ENCODE peak calls at places on chromosomes 4 and X, in six cellular contexts. M is esophagus muscularis mucosa, U is ovary, G is transverse colon, T is tibial nerve, R is H1. I is an unnamed sample.
A peak's percentile ranks its signal among the peaks of the same experiment; 100 is the strongest.

GRCh38 chrX:46713672-46714487 is 45.0 kb downstream of the SLC9A7 start:
- DNase-seq in M (no peak), U (no peak), G (no peak), T (no peak), R (no peak), I (no peak)

GRCh38 chrX:56764975-56765791 is 36.1 kb downstream of the NBDY start:
- DNase-seq in M (peak; percentile 14), U (no peak), G (peak; percentile 8), T (no peak), R (no peak), I (no peak)

GRCh38 chrX:137574102-137574783 is 8.3 kb downstream of the ZIC3 start:
- DNase-seq in M (no peak), U (no peak), G (no peak), T (no peak), R (no peak), I (no peak)

GRCh38 chr4:150773032-150773431 is 191.1 kb downstream of the MAB21L2 start:
- DNase-seq in M (no peak), U (no peak), G (no peak), T (no peak), R (no peak), I (no peak)

GRCh38 chr4:5376015-5376414 is 324.7 kb downstream of the STK32B start:
- DNase-seq in M (no peak), U (no peak), G (no peak), T (no peak), R (no peak), I (no peak)

GRCh38 chr4:90495936-90496335 is 368.7 kb downstream of the CCSER1 start:
- DNase-seq in M (no peak), U (no peak), G (no peak), T (no peak), R (no peak), I (no peak)

GRCh38 chrX:152652467-152652866 is 14.8 kb downstream of the GABRQ start:
- DNase-seq in M (no peak), U (no peak), G (no peak), T (no peak), R (no peak), I (no peak)

GRCh38 chr4:13162886-13163285 is 321.3 kb downstream of the RAB28 start:
- DNase-seq in M (no peak), U (no peak), G (no peak), T (no peak), R (no peak), I (no peak)

GRCh38 chrX:36898301-36898700 is 109.9 kb upstream of the FAM47C start:
- DNase-seq in M (no peak), U (no peak), G (no peak), T (no peak), R (no peak), I (no peak)

GRCh38 chrX:49915352-49916222 is 6.8 kb upstream of the CLCN5 start:
- DNase-seq in M (no peak), U (no peak), G (peak; percentile 33), T (no peak), R (no peak), I (no peak)

GRCh38 chr4:56821394-56822263 is at the start of gene SPINK2:
- DNase-seq in M (no peak), U (no peak), G (peak; percentile 63), T (no peak), R (peak; percentile 56), I (peak; percentile 58)

GRCh38 chr4:52789774-52790173 is 38.5 kb upstream of the ERVMER34-1 start:
- DNase-seq in M (no peak), U (no peak), G (no peak), T (no peak), R (no peak), I (no peak)

GRCh38 chr4:82428969-82429727 is 1.1 kb downstream of the HNRNPDL start:
- DNase-seq in M (peak; percentile 96), U (peak; percentile 92), G (peak; percentile 95), T (peak; percentile 87), R (peak; percentile 76), I (peak; percentile 100)

GRCh38 chr4:1466034-1466960 is 60.1 kb upstream of the NKX1-1 start:
- DNase-seq in M (no peak), U (no peak), G (no peak), T (no peak), R (no peak), I (no peak)

GRCh38 chr4:95268819-95269565 is 279.8 kb downstream of the UNC5C start:
- DNase-seq in M (no peak), U (no peak), G (no peak), T (no peak), R (no peak), I (no peak)

GRCh38 chr4:185992585-185992984 is 76.4 kb upstream of the TLR3 start:
- DNase-seq in M (no peak), U (no peak), G (no peak), T (no peak), R (no peak), I (no peak)

GRCh38 chrX:72304877-72305276 is 837 bp downstream of the CITED1 start:
- DNase-seq in M (no peak), U (no peak), G (no peak), T (no peak), R (no peak), I (no peak)
- H3K4me3 ChIP-seq in M (peak overlapping the region; percentile 61), U (peak overlapping the region; percentile 26), G (no peak overlapping the region), T (peak overlapping the region; percentile 32), R (peak overlapping the region; percentile 61), I (peak overlapping the region; percentile 55)

GRCh38 chr4:113548303-113548702 is 213.2 kb downstream of the CAMK2D start:
- DNase-seq in M (no peak), U (no peak), G (no peak), T (no peak), R (no peak), I (no peak)

GRCh38 chr4:113541933-113542332 is 219.6 kb downstream of the CAMK2D start:
- DNase-seq in M (no peak), U (no peak), G (no peak), T (no peak), R (no peak), I (no peak)

GRCh38 chr4:113553082-113553481 is 208.5 kb downstream of the CAMK2D start:
- DNase-seq in M (no peak), U (no peak), G (no peak), T (no peak), R (no peak), I (no peak)

GRCh38 chr4:113550510-113550909 is 211.0 kb downstream of the CAMK2D start:
- DNase-seq in M (no peak), U (no peak), G (no peak), T (no peak), R (no peak), I (no peak)

DNA sequence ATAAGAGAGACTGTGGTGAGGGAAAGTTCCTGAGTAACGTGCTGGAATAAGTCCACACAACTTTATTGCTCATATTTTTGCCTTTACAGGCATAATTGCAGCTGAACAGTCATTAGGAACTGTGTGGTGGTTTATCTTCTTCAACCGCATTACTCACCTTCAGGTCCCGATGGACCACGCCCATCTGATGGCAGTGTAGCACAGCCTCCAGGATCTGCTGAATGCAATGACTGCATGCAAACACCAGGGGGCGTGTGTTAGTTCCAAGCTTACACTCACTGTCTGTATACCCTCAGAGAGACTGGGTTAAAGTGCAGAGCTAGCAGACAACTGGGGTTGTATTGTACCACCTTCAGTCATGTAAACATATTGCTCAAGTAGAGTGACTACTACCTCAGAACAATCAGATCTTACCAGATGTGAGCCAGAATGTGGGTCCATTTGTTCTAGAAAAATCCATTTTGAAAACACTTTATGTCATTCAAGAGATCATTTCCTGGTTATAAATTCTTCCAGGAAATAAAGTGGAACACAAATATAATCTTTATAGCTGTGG is 214.0 kb downstream of the CAMK2D start:
- DNase-seq in M (peak; percentile 95), U (peak; percentile 68), G (peak; percentile 95), T (peak; percentile 76), R (peak; percentile 75), I (no peak)
- TF ChIP-seq EP300 in M (no peak), U (no peak), G (no peak), T (peak; percentile 88), R (no peak), I (peak; percentile 31)

GRCh38 chrX:2781226-2781571 is 29.4 kb downstream of the XG start:
- DNase-seq in M (no peak), U (no peak), G (no peak), T (no peak), R (no peak), I (no peak)

GRCh38 chrX:2781698-2782097 is 29.9 kb downstream of the XG start:
- DNase-seq in M (no peak), U (no peak), G (no peak), T (no peak), R (no peak), I (no peak)

GRCh38 chrX:2784026-2784425 is 32.2 kb downstream of the XG start:
- DNase-seq in M (no peak), U (no peak), G (no peak), T (no peak), R (no peak), I (no peak)

GRCh38 chrX:2782171-2782570 is 30.3 kb downstream of the XG start:
- DNase-seq in M (no peak), U (no peak), G (no peak), T (no peak), R (no peak), I (no peak)

GRCh38 chrX:2782778-2783177 is 30.9 kb downstream of the XG start:
- DNase-seq in M (no peak), U (no peak), G (no peak), T (no peak), R (no peak), I (no peak)
- H3K27ac ChIP-seq in M (no peak overlapping the region), U (no peak overlapping the region), G (no peak overlapping the region), T (no peak overlapping the region), R (no peak overlapping the region), I (no peak overlapping the region)

GRCh38 chr4:143699331-143700059 is 980 bp downstream of the FREM3 start:
- DNase-seq in M (no peak), U (no peak), G (no peak), T (no peak), R (no peak), I (no peak)

GRCh38 chr4:143692241-143692640 is 8.2 kb downstream of the FREM3 start:
- DNase-seq in M (no peak), U (no peak), G (no peak), T (no peak), R (no peak), I (no peak)

GRCh38 chr4:143693856-143694255 is 6.6 kb downstream of the FREM3 start:
- DNase-seq in M (no peak), U (no peak), G (no peak), T (no peak), R (no peak), I (no peak)
- H3K4me3 ChIP-seq in M (no peak overlapping the region), U (no peak overlapping the region), G (no peak overlapping the region), T (no peak overlapping the region), R (no peak overlapping the region), I (no peak overlapping the region)